ENCODE peak calls at places on chromosomes 4 and X, in ten cellular contexts. R is fibroblast of gingiva; O is T-helper 9 cell; K is cardiac muscle cell; J is pons; X is AG09309; B is activated CD4-positive, alpha-beta T cell treated with anti-CD3 and anti-CD28 coated beads, Interleukin-2, amount 50 U/mL, for 4 hours; Y is AG08395; S is NCI-H1092 treated with DMSO at 0.1 percent for 48 hours; W is WTC11. P is an unnamed sample.

GRCh38 chrX:11180571-11180970 is 69.4 kb downstream of the HCCS start:
- DNase-seq in K (no peak), J (no peak), O (no peak), S (peak; percentile 61), W (no peak), Y (no peak), B (no peak), X (no peak), R (no peak), P (no peak)

GRCh38 chr4:41301137-41301536 is 44.4 kb downstream of the UCHL1 start:
- DNase-seq in J (no peak), R (no peak), X (no peak), W (no peak), Y (no peak), S (no peak), B (no peak), K (no peak), O (no peak), P (no peak)

GRCh38 chr4:31187979-31188378 is 467.8 kb downstream of the PCDH7 start:
- DNase-seq in X (no peak), J (no peak), B (no peak), S (no peak), W (no peak), O (no peak), R (no peak), K (no peak), Y (no peak), P (no peak)

GRCh38 chr4:140149851-140150635 is 3.9 kb downstream of the MAML3 start:
- DNase-seq in J (peak; percentile 53), O (peak; percentile 53), S (peak; percentile 64), Y (peak; percentile 16), W (peak; percentile 73), B (peak; percentile 68), R (peak; percentile 33), X (no peak), K (peak; percentile 77), P (peak; percentile 89)

GRCh38 chr4:23889814-23890269 is at the start of gene PPARGC1A:
- DNase-seq in J (peak; percentile 68), R (peak; percentile 67), B (no peak), K (peak; percentile 87), Y (peak; percentile 22), W (no peak), S (peak; percentile 38), X (no peak), O (no peak), P (peak; percentile 82)

GRCh38 chrX:39667746-39668507 is 429.8 kb downstream of the BCOR start:
- DNase-seq in O (no peak), W (no peak), X (no peak), J (no peak), B (no peak), K (no peak), S (no peak), Y (no peak), R (no peak), P (no peak)

GRCh38 chr4:151202851-151203455 is 74.0 kb upstream of the PRSS48 start:
- DNase-seq in X (no peak), O (no peak), W (no peak), J (no peak), K (peak; percentile 28), R (peak; percentile 29), B (no peak), Y (peak; percentile 44), S (no peak), P (no peak)

GRCh38 chr4:105306158-105306781 is 159.6 kb downstream of the TET2 start:
- DNase-seq in O (no peak), J (no peak), X (no peak), K (no peak), Y (no peak), R (no peak), B (peak; percentile 47), S (no peak), W (no peak), P (no peak)

GRCh38 chr4:18390655-18391369 is 369.3 kb upstream of the LCORL start:
- DNase-seq in X (no peak), R (no peak), B (no peak), W (no peak), S (no peak), K (no peak), O (no peak), Y (no peak), J (no peak), P (no peak)

GRCh38 chr4:8690216-8690786 is 97.7 kb downstream of the CPZ start:
- DNase-seq in S (no peak), J (no peak), K (no peak), B (no peak), O (no peak), Y (no peak), R (no peak), W (peak; percentile 10), X (no peak), P (no peak)

GRCh38 chr4:30269850-30270249 is 450.3 kb upstream of the PCDH7 start:
- DNase-seq in S (no peak), O (no peak), X (no peak), J (no peak), Y (no peak), R (no peak), W (no peak), K (peak; percentile 8), B (no peak), P (no peak)

GRCh38 chr4:142743071-142743825 is 102.9 kb downstream of the INPP4B start:
- DNase-seq in X (peak; percentile 52), S (no peak), K (no peak), B (no peak), J (no peak), R (peak; percentile 48), Y (peak; percentile 22), W (no peak), O (no peak), P (no peak)

GRCh38 chr4:39319678-39320077 is 46.5 kb downstream of the RFC1 start:
- DNase-seq in J (no peak), W (no peak), Y (peak; percentile 42), R (peak; percentile 52), X (peak; percentile 81), K (no peak), S (no peak), B (no peak), O (no peak), P (no peak)

GRCh38 chr4:152850377-152850776 is 70.6 kb downstream of the ARFIP1 start:
- DNase-seq in K (peak; percentile 48), Y (peak; percentile 6), X (no peak), S (no peak), J (peak; percentile 47), B (peak; percentile 23), O (no peak), R (peak; percentile 9), W (peak; percentile 25), P (no peak)

GRCh38 chr4:94463771-94464170 is 12.0 kb downstream of the PDLIM5 start:
- DNase-seq in O (no peak), W (no peak), S (no peak), J (no peak), R (peak; percentile 17), Y (no peak), X (no peak), B (no peak), K (no peak), P (no peak)

GRCh38 chr4:13530823-13531608 is 13.3 kb downstream of the NKX3-2 start:
- DNase-seq in Y (peak; percentile 1), R (no peak), W (peak; percentile 73), J (no peak), O (no peak), B (no peak), S (no peak), X (no peak), K (no peak), P (no peak)